ENCODE peak calls at places on chromosome 21, in five cellular contexts. A is nephron progenitor cell, X is WTC11, Z is HEK293T, T is iris pigment epithelial cell. S is an unnamed sample.

GRCh38 chr21:33924766-33925100 is 9.1 kb upstream of the ATP5PO start:
- DNase-seq in A (no peak), T (no peak), Z (no peak), X (no peak), S (no peak)

GRCh38 chr21:26965567-26966359 is 1.1 kb downstream of the ADAMTS5 start:
- DNase-seq in Z (peak), A (peak), X (peak), T (no peak), S (no peak)

GRCh38 chr21:37862536-37862935 is 53.7 kb downstream of the KCNJ6 start:
- DNase-seq in X (no peak), T (peak), A (no peak), Z (peak), S (peak)

GRCh38 chr21:33069243-33069642 is 698 bp upstream of the OLIG1 start:
- DNase-seq in A (no peak), X (no peak), T (no peak), Z (no peak), S (no peak)

GRCh38 chr21:17529648-17530047 is 16.8 kb downstream of the CXADR start:
- DNase-seq in X (no peak), T (no peak), Z (no peak), A (no peak), S (no peak)

GRCh38 chr21:42771503-42771805 is 107.9 kb downstream of the WDR4 start:
- DNase-seq in Z (no peak), A (no peak), T (no peak), X (no peak), S (no peak)

GRCh38 chr21:42524341-42525227 is 10.9 kb downstream of the SLC37A1 start:
- DNase-seq in X (peak), A (peak), T (peak), Z (no peak), S (no peak)

GRCh38 chr21:25887166-25887565 is 152.4 kb downstream of the GABPA start:
- DNase-seq in A (no peak), T (no peak), X (peak), Z (no peak), S (peak)

GRCh38 chr21:34154878-34155277 is 81.5 kb downstream of the MRPS6 start:
- DNase-seq in T (no peak), A (no peak), X (no peak), Z (no peak), S (no peak)

GRCh38 chr21:46171996-46172862 is 12.0 kb downstream of the SPATC1L start:
- DNase-seq in A (no peak), T (no peak), X (no peak), Z (no peak), S (no peak)

GRCh38 chr21:28144653-28145052 is 848.0 kb downstream of the LTN1 start:
- DNase-seq in Z (no peak), A (no peak), T (no peak), X (no peak), S (no peak)

GRCh38 chr21:41419921-41420862 is 5.8 kb upstream of the MX1 start:
- DNase-seq in T (peak), X (peak), Z (no peak), A (peak), S (peak)

GRCh38 chr21:25350056-25350455 is 257.2 kb downstream of the MRPL39 start:
- DNase-seq in A (peak), X (peak), Z (peak), T (peak), S (peak)

GRCh38 chr21:45301521-45302081 is 13.9 kb upstream of the POFUT2 start:
- DNase-seq in Z (no peak), A (no peak), T (no peak), X (peak), S (no peak)

GRCh38 chr21:34948157-34948556 is 100.9 kb downstream of the RUNX1 start:
- DNase-seq in A (no peak), T (no peak), Z (no peak), X (no peak), S (no peak)

GRCh38 chr21:45525910-45526306 is 16.3 kb downstream of the SLC19A1 start:
- DNase-seq in T (no peak), Z (no peak), A (peak), X (peak), S (no peak)

GRCh38 chr21:42037943-42038342 is 27.8 kb upstream of the ZBTB21 start:
- DNase-seq in T (no peak), X (no peak), A (no peak), Z (no peak), S (no peak)

GRCh38 chr21:42513985-42514882 is 582 bp downstream of the SLC37A1 start:
- DNase-seq in T (peak), Z (peak), X (peak), A (peak), S (peak)

GRCh38 chr21:38311765-38312164 is 55.0 kb downstream of the KCNJ15 start:
- DNase-seq in Z (no peak), A (no peak), X (no peak), T (no peak), S (no peak)

GRCh38 chr21:36704281-36704957 is 5.5 kb downstream of the SIM2 start:
- DNase-seq in T (no peak), X (no peak), Z (no peak), A (no peak), S (no peak)

GRCh38 chr21:35252831-35253230 is 203.7 kb upstream of the RUNX1 start:
- DNase-seq in T (peak), A (no peak), X (no peak), Z (no peak), S (no peak)